ENCODE peak calls at places on chromosomes 1 and 21, in eight cellular contexts. F is CD4-positive, CD25-positive, alpha-beta regulatory T cell; S is prostate gland; Y is mesendoderm; Q is GM23248; M is HCT116; U is stomach; I is heart left ventricle. T is an unnamed sample.

GRCh38 chr1:110155878-110156522 is 5.7 kb downstream of the SLC6A17 start:
- DNase-seq in F (peak; percentile 31), S (peak; percentile 40), Y (peak; percentile 71), Q (peak; percentile 73), M (no peak), U (peak; percentile 65), I (peak; percentile 50), T (no peak)

GRCh38 chr1:32801096-32801713 is 16.0 kb downstream of the YARS1 start:
- DNase-seq in F (peak; percentile 33), S (no peak), Y (no peak), Q (no peak), M (no peak), U (no peak), I (no peak), T (no peak)

GRCh38 chr1:209756608-209757445 is 974 bp downstream of the TRAF3IP3 start:
- DNase-seq in F (peak; percentile 56), S (no peak), Y (no peak), Q (no peak), M (no peak), U (peak; percentile 41), I (peak; percentile 60), T (no peak)

GRCh38 chr1:3869751-3870301 is 12.6 kb downstream of the DFFB start:
- DNase-seq in F (no peak), S (no peak), Y (peak; percentile 14), Q (no peak), M (no peak), U (no peak), I (no peak), T (no peak)

GRCh38 chr1:16167331-16168143 is 11.7 kb upstream of the EPHA2 start:
- DNase-seq in F (peak; percentile 75), S (no peak), Y (peak; percentile 99), Q (peak; percentile 48), M (no peak), U (peak; percentile 58), I (no peak), T (no peak)

GRCh38 chr1:217965156-217965786 is 319.8 kb upstream of the RRP15 start:
- DNase-seq in F (no peak), S (no peak), Y (no peak), Q (no peak), M (no peak), U (no peak), I (no peak), T (no peak)

GRCh38 chr21:46004168-46004861 is 22.7 kb downstream of the COL6A1 start:
- DNase-seq in F (no peak), S (peak; percentile 3), Y (no peak), Q (peak; percentile 20), M (no peak), U (peak; percentile 15), I (peak; percentile 23), T (no peak)

GRCh38 chr1:168520052-168520751 is 23.6 kb downstream of the XCL2 start:
- DNase-seq in F (no peak), S (no peak), Y (peak; percentile 57), Q (no peak), M (no peak), U (no peak), I (no peak), T (no peak)

GRCh38 chr1:8711161-8711560 is 106.3 kb downstream of the RERE start:
- DNase-seq in F (no peak), S (no peak), Y (no peak), Q (peak; percentile 28), M (no peak), U (no peak), I (no peak), T (no peak)

GRCh38 chr1:32142446-32143301 is 34.8 kb downstream of the KPNA6 start:
- DNase-seq in F (no peak), S (peak; percentile 34), Y (peak; percentile 80), Q (peak; percentile 96), M (no peak), U (peak; percentile 31), I (peak; percentile 64), T (no peak)

GRCh38 chr1:28123461-28123961 is 35.1 kb upstream of the EYA3 start:
- DNase-seq in F (no peak), S (no peak), Y (no peak), Q (peak; percentile 81), M (no peak), U (no peak), I (no peak), T (no peak)

GRCh38 chr1:184387069-184387870 is 441 bp downstream of the C1orf21 start:
- DNase-seq in F (peak; percentile 5), S (peak; percentile 43), Y (peak; percentile 55), Q (peak; percentile 63), M (no peak), U (no peak), I (peak; percentile 54), T (peak; percentile 58)

GRCh38 chr1:95049935-95050334 is 22.8 kb downstream of the ALG14 start:
- DNase-seq in F (no peak), S (no peak), Y (no peak), Q (no peak), M (no peak), U (no peak), I (no peak), T (no peak)

GRCh38 chr1:40784141-40784770 is 669 bp downstream of the KCNQ4 start:
- DNase-seq in F (no peak), S (no peak), Y (peak; percentile 30), Q (peak; percentile 18), M (no peak), U (peak; percentile 32), I (no peak), T (no peak)

GRCh38 chr1:235160395-235160964 is 570 bp downstream of the RBM34 start:
- DNase-seq in F (no peak), S (no peak), Y (peak; percentile 80), Q (peak; percentile 73), M (peak; percentile 37), U (no peak), I (no peak), T (no peak)

GRCh38 chr1:109248797-109249629 is at the start of gene CELSR2:
- DNase-seq in F (peak; percentile 59), S (peak; percentile 62), Y (peak; percentile 90), Q (peak; percentile 84), M (peak; percentile 38), U (peak; percentile 75), I (peak; percentile 68), T (peak; percentile 37)

DNA sequence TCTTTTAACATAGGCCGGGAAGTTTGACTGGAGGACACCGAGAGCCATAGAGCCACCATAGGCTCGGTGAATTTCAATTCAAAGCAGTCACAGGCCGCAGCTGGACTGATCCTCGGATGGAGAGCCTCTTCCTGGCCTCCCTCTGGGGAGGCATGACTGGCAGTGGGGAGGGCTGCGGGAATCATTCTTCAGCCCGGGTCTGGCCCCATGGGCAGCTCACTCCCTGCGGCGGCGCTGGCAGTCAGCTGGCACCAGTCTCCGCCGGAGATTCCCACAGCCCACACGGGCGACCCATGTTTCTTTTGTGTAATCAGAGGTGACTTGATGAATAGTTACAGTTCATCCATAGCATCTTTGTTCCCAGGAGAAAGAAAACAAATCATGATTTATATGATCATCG is 10.6 kb downstream of the ESPN start:
- DNase-seq in F (no peak), S (no peak), Y (no peak), Q (no peak), M (no peak), U (no peak), I (no peak), T (no peak)
- H3K27ac ChIP-seq in F (no peak overlapping the region), S (no peak overlapping the region), Y (no peak overlapping the region), Q (no peak overlapping the region), M (no peak overlapping the region), U (no peak overlapping the region), I (no peak overlapping the region), T (no peak overlapping the region)

GRCh38 chr1:160671603-160672002 is 24.8 kb upstream of the SLAMF1 start:
- DNase-seq in F (no peak), S (no peak), Y (no peak), Q (no peak), M (no peak), U (no peak), I (no peak), T (no peak)

GRCh38 chr1:160672789-160673695 is 26.2 kb upstream of the SLAMF1 start:
- DNase-seq in F (no peak), S (no peak), Y (no peak), Q (no peak), M (no peak), U (no peak), I (no peak), T (no peak)

GRCh38 chr1:160670701-160671100 is 23.9 kb upstream of the SLAMF1 start:
- DNase-seq in F (no peak), S (no peak), Y (no peak), Q (no peak), M (no peak), U (no peak), I (no peak), T (no peak)

GRCh38 chr1:160674415-160674814 is 27.6 kb upstream of the SLAMF1 start:
- DNase-seq in F (no peak), S (no peak), Y (no peak), Q (no peak), M (no peak), U (no peak), I (no peak), T (no peak)

GRCh38 chr1:160672118-160672517 is 25.3 kb upstream of the SLAMF1 start:
- DNase-seq in F (no peak), S (no peak), Y (peak; percentile 27), Q (no peak), M (no peak), U (no peak), I (no peak), T (no peak)
- H3K27ac ChIP-seq in F (no peak overlapping the region), S (no peak overlapping the region), Y (peak overlapping the region; percentile 62), Q (no peak overlapping the region), M (no peak overlapping the region), U (no peak overlapping the region), I (no peak overlapping the region), T (no peak overlapping the region)

GRCh38 chr1:63784489-63785390 is 10.9 kb downstream of the ROR1 start:
- DNase-seq in F (no peak), S (no peak), Y (no peak), Q (no peak), M (no peak), U (no peak), I (no peak), T (no peak)
- H3K27ac ChIP-seq in F (no peak overlapping the region), S (no peak overlapping the region), Y (no peak overlapping the region), Q (no peak overlapping the region), M (no peak overlapping the region), U (no peak overlapping the region), I (peak overlapping the region; percentile 48), T (no peak overlapping the region)

GRCh38 chr1:164443836-164444235 is 115.1 kb upstream of the PBX1 start:
- DNase-seq in F (no peak), S (no peak), Y (no peak), Q (no peak), M (no peak), U (no peak), I (no peak), T (no peak)
- H3K27ac ChIP-seq in F (no peak overlapping the region), S (no peak overlapping the region), Y (no peak overlapping the region), Q (no peak overlapping the region), M (no peak overlapping the region), U (no peak overlapping the region), I (no peak overlapping the region), T (no peak overlapping the region)

DNA sequence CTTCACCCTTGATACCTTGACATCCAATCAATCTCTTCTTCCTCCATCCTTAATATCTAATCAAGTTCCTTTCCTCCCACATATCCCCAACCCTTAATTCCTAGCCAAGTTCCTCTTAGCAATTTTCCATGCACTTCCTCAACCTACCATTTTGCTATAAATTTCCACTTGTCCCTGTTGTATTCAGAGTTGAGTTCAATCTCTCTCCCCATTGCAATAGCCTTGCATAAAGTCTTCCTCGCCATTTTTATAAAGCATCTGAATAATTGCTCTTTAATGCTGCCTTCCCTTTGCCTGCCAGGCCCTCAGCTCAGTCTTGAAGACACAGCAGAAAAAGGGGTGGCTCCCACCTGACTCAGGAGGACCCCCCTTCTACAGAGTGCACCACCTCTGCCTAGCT is 390.3 kb downstream of the HHIPL2 start:
- DNase-seq in F (no peak), S (no peak), Y (no peak), Q (no peak), M (no peak), U (no peak), I (no peak), T (no peak)
- H3K27ac ChIP-seq in F (no peak overlapping the region), S (no peak overlapping the region), Y (no peak overlapping the region), Q (no peak overlapping the region), M (no peak overlapping the region), U (no peak overlapping the region), I (no peak overlapping the region), T (no peak overlapping the region)